ENCODE peak calls at places on chromosomes 12 and 14, in eight cellular contexts. Y is activated T-helper 17 cell treated with anti-CD3 and anti-CD28 coated beads, Interleukin-2, amount 50 U/mL, for 72 hours; L is T-cell; N is activated naive CD4-positive, alpha-beta T cell treated with anti-CD3 and anti-CD28 coated beads, Interleukin-2, amount 50 U/mL, for 72 hours; C is effector memory CD8-positive, alpha-beta T cell; T is HCT116; H is lung; E is activated naive CD8-positive, alpha-beta T cell treated with anti-CD3 and anti-CD28 coated beads, Interleukin-2, amount 10 ng/mL, durations not matched to agents 7 days and 5 days. S is an unnamed sample.

GRCh38 chr14:102491786-102492522 is 17.6 kb downstream of the ANKRD9 start:
- ATAC-seq in Y (no peak), L (no peak), N (no peak), C (no peak), T (no peak), H (no peak), E (no peak), S (no peak)

GRCh38 chr14:93099187-93099586 is 16.5 kb downstream of the ITPK1 start:
- ATAC-seq in Y (no peak), L (no peak), N (no peak), C (no peak), T (no peak), H (no peak), E (no peak), S (no peak)

GRCh38 chr14:75647650-75648049 is 13.0 kb downstream of the ERG28 start:
- ATAC-seq in Y (no peak), L (no peak), N (no peak), C (no peak), T (no peak), H (no peak), E (no peak), S (no peak)

GRCh38 chr14:95096476-95096875 is 60.9 kb downstream of the DICER1 start:
- ATAC-seq in Y (no peak), L (no peak), N (no peak), C (no peak), T (no peak), H (no peak), E (no peak), S (no peak)

GRCh38 chr14:99647407-99647806 is 2.5 kb downstream of the HHIPL1 start:
- ATAC-seq in Y (no peak), L (no peak), N (no peak), C (no peak), T (no peak), H (no peak), E (no peak), S (no peak)

GRCh38 chr14:100158566-100159106 is 809 bp downstream of the DEGS2 start:
- ATAC-seq in Y (no peak), L (no peak), N (no peak), C (peak; percentile 45), T (no peak), H (no peak), E (no peak), S (no peak)

GRCh38 chr14:71143391-71144290 is 236.4 kb downstream of the PCNX1 start:
- ATAC-seq in Y (peak; percentile 90), L (peak; percentile 83), N (peak; percentile 86), C (peak; percentile 88), T (peak; percentile 39), H (no peak), E (peak; percentile 88), S (peak; percentile 89)

GRCh38 chr14:98548071-98548686 is 723.8 kb downstream of the BCL11B start:
- ATAC-seq in Y (peak; percentile 93), L (peak; percentile 35), N (peak; percentile 89), C (no peak), T (no peak), H (no peak), E (no peak), S (peak; percentile 84)

GRCh38 chr12:108611884-108612415 is 14.1 kb upstream of the TMEM119 start:
- ATAC-seq in Y (peak; percentile 65), L (peak; percentile 45), N (peak; percentile 67), C (peak; percentile 46), T (peak; percentile 69), H (peak; percentile 55), E (no peak), S (peak; percentile 26)

GRCh38 chr14:79451601-79452000 is 759.7 kb downstream of the DIO2 start:
- ATAC-seq in Y (no peak), L (no peak), N (no peak), C (no peak), T (no peak), H (no peak), E (no peak), S (no peak)

GRCh38 chr12:13745100-13745678 is 236.2 kb downstream of the GRIN2B start:
- ATAC-seq in Y (no peak), L (no peak), N (no peak), C (no peak), T (no peak), H (no peak), E (no peak), S (no peak)

GRCh38 chr12:117360551-117361311 is 695 bp downstream of the NOS1 start:
- ATAC-seq in Y (no peak), L (no peak), N (no peak), C (no peak), T (no peak), H (no peak), E (no peak), S (no peak)